ENCODE peak calls at places on chromosomes 3 and 15, in nine cellular contexts. One of them, this sample, is unnamed.

GRCh38 chr3:195821403-195822130 is 9.8 kb upstream of the MUC4 start:
- DNase-seq in NCI-H1105 treated with DMSO at 0.1 percent for 48 hours: no peak
- DNase-seq in neural crest cell: no peak
- DNase-seq in NT2/D1: no peak
- DNase-seq in iPS-NIHi11: no peak
- DNase-seq in stimulated activated naive CD8-positive, alpha-beta T cell treated with anti-CD3 and anti-CD28 coated beads, Interleukin-15, amount 100 ng/mL, for 72 hours: no peak
- DNase-seq in activated effector memory CD4-positive, alpha-beta T cell treated with Interleukin-2 at 50 U/mL for 16 hours: no peak
- DNase-seq in NAMALWA: no peak
- DNase-seq in NB4: no peak
- DNase-seq in this sample: no peak

GRCh38 chr15:52023169-52023922 is 4.3 kb downstream of the MAPK6 start:
- DNase-seq in NCI-H1105 treated with DMSO at 0.1 percent for 48 hours: no peak
- DNase-seq in neural crest cell: no peak
- DNase-seq in NT2/D1: no peak
- DNase-seq in iPS-NIHi11: no peak
- DNase-seq in stimulated activated naive CD8-positive, alpha-beta T cell treated with anti-CD3 and anti-CD28 coated beads, Interleukin-15, amount 100 ng/mL, for 72 hours: no peak
- DNase-seq in activated effector memory CD4-positive, alpha-beta T cell treated with Interleukin-2 at 50 U/mL for 16 hours: no peak
- DNase-seq in NAMALWA: no peak
- DNase-seq in NB4: no peak
- DNase-seq in this sample: no peak

GRCh38 chr3:193805448-193805847 is 212.4 kb downstream of the OPA1 start:
- DNase-seq in NCI-H1105 treated with DMSO at 0.1 percent for 48 hours: peak; percentile 98
- DNase-seq in neural crest cell: no peak
- DNase-seq in NT2/D1: no peak
- DNase-seq in iPS-NIHi11: peak; percentile 62
- DNase-seq in stimulated activated naive CD8-positive, alpha-beta T cell treated with anti-CD3 and anti-CD28 coated beads, Interleukin-15, amount 100 ng/mL, for 72 hours: no peak
- DNase-seq in activated effector memory CD4-positive, alpha-beta T cell treated with Interleukin-2 at 50 U/mL for 16 hours: no peak
- DNase-seq in NAMALWA: no peak
- DNase-seq in NB4: no peak
- DNase-seq in this sample: no peak

GRCh38 chr15:40420793-40421192 is 15.2 kb downstream of the IVD start:
- DNase-seq in NCI-H1105 treated with DMSO at 0.1 percent for 48 hours: peak; percentile 62
- DNase-seq in neural crest cell: no peak
- DNase-seq in NT2/D1: no peak
- DNase-seq in iPS-NIHi11: no peak
- DNase-seq in stimulated activated naive CD8-positive, alpha-beta T cell treated with anti-CD3 and anti-CD28 coated beads, Interleukin-15, amount 100 ng/mL, for 72 hours: no peak
- DNase-seq in activated effector memory CD4-positive, alpha-beta T cell treated with Interleukin-2 at 50 U/mL for 16 hours: no peak
- DNase-seq in NAMALWA: no peak
- DNase-seq in NB4: no peak
- DNase-seq in this sample: no peak

GRCh38 chr3:129263161-129263910 is 13.9 kb downstream of the COPG1 start:
- DNase-seq in NCI-H1105 treated with DMSO at 0.1 percent for 48 hours: no peak
- DNase-seq in neural crest cell: no peak
- DNase-seq in NT2/D1: no peak
- DNase-seq in iPS-NIHi11: no peak
- DNase-seq in stimulated activated naive CD8-positive, alpha-beta T cell treated with anti-CD3 and anti-CD28 coated beads, Interleukin-15, amount 100 ng/mL, for 72 hours: no peak
- DNase-seq in activated effector memory CD4-positive, alpha-beta T cell treated with Interleukin-2 at 50 U/mL for 16 hours: no peak
- DNase-seq in NAMALWA: no peak
- DNase-seq in NB4: no peak
- DNase-seq in this sample: no peak

GRCh38 chr15:38176155-38176554 is 76.5 kb upstream of the SPRED1 start:
- DNase-seq in NCI-H1105 treated with DMSO at 0.1 percent for 48 hours: no peak
- DNase-seq in neural crest cell: no peak
- DNase-seq in NT2/D1: no peak
- DNase-seq in iPS-NIHi11: no peak
- DNase-seq in stimulated activated naive CD8-positive, alpha-beta T cell treated with anti-CD3 and anti-CD28 coated beads, Interleukin-15, amount 100 ng/mL, for 72 hours: no peak
- DNase-seq in activated effector memory CD4-positive, alpha-beta T cell treated with Interleukin-2 at 50 U/mL for 16 hours: no peak
- DNase-seq in NAMALWA: no peak
- DNase-seq in NB4: peak; percentile 4
- DNase-seq in this sample: no peak

GRCh38 chr15:35311607-35312006 is 226.5 kb upstream of the NANOGP8 start:
- DNase-seq in NCI-H1105 treated with DMSO at 0.1 percent for 48 hours: no peak
- DNase-seq in neural crest cell: no peak
- DNase-seq in NT2/D1: no peak
- DNase-seq in iPS-NIHi11: no peak
- DNase-seq in stimulated activated naive CD8-positive, alpha-beta T cell treated with anti-CD3 and anti-CD28 coated beads, Interleukin-15, amount 100 ng/mL, for 72 hours: no peak
- DNase-seq in activated effector memory CD4-positive, alpha-beta T cell treated with Interleukin-2 at 50 U/mL for 16 hours: no peak
- DNase-seq in NAMALWA: no peak
- DNase-seq in NB4: no peak
- DNase-seq in this sample: no peak

GRCh38 chr3:194030372-194030771 is 105.6 kb upstream of the HES1 start:
- DNase-seq in NCI-H1105 treated with DMSO at 0.1 percent for 48 hours: peak; percentile 86
- DNase-seq in neural crest cell: no peak
- DNase-seq in NT2/D1: no peak
- DNase-seq in iPS-NIHi11: no peak
- DNase-seq in stimulated activated naive CD8-positive, alpha-beta T cell treated with anti-CD3 and anti-CD28 coated beads, Interleukin-15, amount 100 ng/mL, for 72 hours: no peak
- DNase-seq in activated effector memory CD4-positive, alpha-beta T cell treated with Interleukin-2 at 50 U/mL for 16 hours: no peak
- DNase-seq in NAMALWA: no peak
- DNase-seq in NB4: no peak
- DNase-seq in this sample: no peak

GRCh38 chr15:47384316-47384715 is 333.0 kb upstream of the SEMA6D start:
- DNase-seq in NCI-H1105 treated with DMSO at 0.1 percent for 48 hours: no peak
- DNase-seq in neural crest cell: no peak
- DNase-seq in NT2/D1: no peak
- DNase-seq in iPS-NIHi11: peak; percentile 35
- DNase-seq in stimulated activated naive CD8-positive, alpha-beta T cell treated with anti-CD3 and anti-CD28 coated beads, Interleukin-15, amount 100 ng/mL, for 72 hours: no peak
- DNase-seq in activated effector memory CD4-positive, alpha-beta T cell treated with Interleukin-2 at 50 U/mL for 16 hours: no peak
- DNase-seq in NAMALWA: no peak
- DNase-seq in NB4: peak; percentile 3
- DNase-seq in this sample: no peak

GRCh38 chr15:37765809-37766208 is 168.6 kb upstream of the TMCO5A start:
- DNase-seq in NCI-H1105 treated with DMSO at 0.1 percent for 48 hours: peak; percentile 17
- DNase-seq in neural crest cell: no peak
- DNase-seq in NT2/D1: no peak
- DNase-seq in iPS-NIHi11: no peak
- DNase-seq in stimulated activated naive CD8-positive, alpha-beta T cell treated with anti-CD3 and anti-CD28 coated beads, Interleukin-15, amount 100 ng/mL, for 72 hours: no peak
- DNase-seq in activated effector memory CD4-positive, alpha-beta T cell treated with Interleukin-2 at 50 U/mL for 16 hours: no peak
- DNase-seq in NAMALWA: no peak
- DNase-seq in NB4: peak; percentile 60
- DNase-seq in this sample: no peak

GRCh38 chr3:8713901-8714759 is 19.5 kb upstream of the CAV3 start:
- DNase-seq in NCI-H1105 treated with DMSO at 0.1 percent for 48 hours: no peak
- DNase-seq in neural crest cell: no peak
- DNase-seq in NT2/D1: peak; percentile 47
- DNase-seq in iPS-NIHi11: peak; percentile 82
- DNase-seq in stimulated activated naive CD8-positive, alpha-beta T cell treated with anti-CD3 and anti-CD28 coated beads, Interleukin-15, amount 100 ng/mL, for 72 hours: no peak
- DNase-seq in activated effector memory CD4-positive, alpha-beta T cell treated with Interleukin-2 at 50 U/mL for 16 hours: no peak
- DNase-seq in NAMALWA: peak; percentile 54
- DNase-seq in NB4: no peak
- DNase-seq in this sample: peak; percentile 86

GRCh38 chr3:8450618-8451017 is 51.0 kb upstream of the LMCD1 start:
- DNase-seq in NCI-H1105 treated with DMSO at 0.1 percent for 48 hours: no peak
- DNase-seq in neural crest cell: no peak
- DNase-seq in NT2/D1: no peak
- DNase-seq in iPS-NIHi11: no peak
- DNase-seq in stimulated activated naive CD8-positive, alpha-beta T cell treated with anti-CD3 and anti-CD28 coated beads, Interleukin-15, amount 100 ng/mL, for 72 hours: no peak
- DNase-seq in activated effector memory CD4-positive, alpha-beta T cell treated with Interleukin-2 at 50 U/mL for 16 hours: no peak
- DNase-seq in NAMALWA: no peak
- DNase-seq in NB4: no peak
- DNase-seq in this sample: no peak

GRCh38 chr3:37862712-37863551 is 1.3 kb downstream of the CTDSPL start:
- DNase-seq in NCI-H1105 treated with DMSO at 0.1 percent for 48 hours: no peak
- DNase-seq in neural crest cell: no peak
- DNase-seq in NT2/D1: no peak
- DNase-seq in iPS-NIHi11: no peak
- DNase-seq in stimulated activated naive CD8-positive, alpha-beta T cell treated with anti-CD3 and anti-CD28 coated beads, Interleukin-15, amount 100 ng/mL, for 72 hours: no peak
- DNase-seq in activated effector memory CD4-positive, alpha-beta T cell treated with Interleukin-2 at 50 U/mL for 16 hours: no peak
- DNase-seq in NAMALWA: no peak
- DNase-seq in NB4: peak; percentile 10
- DNase-seq in this sample: no peak

GRCh38 chr3:59675495-59675894 is 625.7 kb upstream of the CFAP20DC start:
- DNase-seq in NCI-H1105 treated with DMSO at 0.1 percent for 48 hours: no peak
- DNase-seq in neural crest cell: no peak
- DNase-seq in NT2/D1: no peak
- DNase-seq in iPS-NIHi11: no peak
- DNase-seq in stimulated activated naive CD8-positive, alpha-beta T cell treated with anti-CD3 and anti-CD28 coated beads, Interleukin-15, amount 100 ng/mL, for 72 hours: no peak
- DNase-seq in activated effector memory CD4-positive, alpha-beta T cell treated with Interleukin-2 at 50 U/mL for 16 hours: no peak
- DNase-seq in NAMALWA: no peak
- DNase-seq in NB4: no peak
- DNase-seq in this sample: no peak

GRCh38 chr15:92714071-92714456 is 58.5 kb upstream of the FAM174B start:
- DNase-seq in NCI-H1105 treated with DMSO at 0.1 percent for 48 hours: peak; percentile 34
- DNase-seq in neural crest cell: no peak
- DNase-seq in NT2/D1: peak; percentile 75
- DNase-seq in iPS-NIHi11: peak; percentile 48
- DNase-seq in stimulated activated naive CD8-positive, alpha-beta T cell treated with anti-CD3 and anti-CD28 coated beads, Interleukin-15, amount 100 ng/mL, for 72 hours: no peak
- DNase-seq in activated effector memory CD4-positive, alpha-beta T cell treated with Interleukin-2 at 50 U/mL for 16 hours: no peak
- DNase-seq in NAMALWA: no peak
- DNase-seq in NB4: peak; percentile 31
- DNase-seq in this sample: no peak

GRCh38 chr15:95368211-95368610 is 962.3 kb upstream of the NR2F2 start:
- DNase-seq in NCI-H1105 treated with DMSO at 0.1 percent for 48 hours: no peak
- DNase-seq in neural crest cell: no peak
- DNase-seq in NT2/D1: no peak
- DNase-seq in iPS-NIHi11: no peak
- DNase-seq in stimulated activated naive CD8-positive, alpha-beta T cell treated with anti-CD3 and anti-CD28 coated beads, Interleukin-15, amount 100 ng/mL, for 72 hours: no peak
- DNase-seq in activated effector memory CD4-positive, alpha-beta T cell treated with Interleukin-2 at 50 U/mL for 16 hours: no peak
- DNase-seq in NAMALWA: no peak
- DNase-seq in NB4: no peak
- DNase-seq in this sample: no peak

GRCh38 chr3:129070086-129070875 is 9.7 kb downstream of the GP9 start:
- DNase-seq in NCI-H1105 treated with DMSO at 0.1 percent for 48 hours: no peak
- DNase-seq in neural crest cell: no peak
- DNase-seq in NT2/D1: no peak
- DNase-seq in iPS-NIHi11: no peak
- DNase-seq in stimulated activated naive CD8-positive, alpha-beta T cell treated with anti-CD3 and anti-CD28 coated beads, Interleukin-15, amount 100 ng/mL, for 72 hours: no peak
- DNase-seq in activated effector memory CD4-positive, alpha-beta T cell treated with Interleukin-2 at 50 U/mL for 16 hours: no peak
- DNase-seq in NAMALWA: no peak
- DNase-seq in NB4: peak; percentile 25
- DNase-seq in this sample: no peak

GRCh38 chr3:180680097-180680430 is 775 bp upstream of the CCDC39 start:
- DNase-seq in NCI-H1105 treated with DMSO at 0.1 percent for 48 hours: peak; percentile 91
- DNase-seq in neural crest cell: peak; percentile 36
- DNase-seq in NT2/D1: peak; percentile 51
- DNase-seq in iPS-NIHi11: peak; percentile 54
- DNase-seq in stimulated activated naive CD8-positive, alpha-beta T cell treated with anti-CD3 and anti-CD28 coated beads, Interleukin-15, amount 100 ng/mL, for 72 hours: no peak
- DNase-seq in activated effector memory CD4-positive, alpha-beta T cell treated with Interleukin-2 at 50 U/mL for 16 hours: no peak
- DNase-seq in NAMALWA: peak; percentile 28
- DNase-seq in NB4: peak; percentile 2
- DNase-seq in this sample: no peak

GRCh38 chr3:124033360-124034015 is 41.6 kb upstream of the ROPN1 start:
- DNase-seq in NCI-H1105 treated with DMSO at 0.1 percent for 48 hours: peak; percentile 51
- DNase-seq in neural crest cell: no peak
- DNase-seq in NT2/D1: no peak
- DNase-seq in iPS-NIHi11: peak; percentile 68
- DNase-seq in stimulated activated naive CD8-positive, alpha-beta T cell treated with anti-CD3 and anti-CD28 coated beads, Interleukin-15, amount 100 ng/mL, for 72 hours: peak; percentile 19
- DNase-seq in activated effector memory CD4-positive, alpha-beta T cell treated with Interleukin-2 at 50 U/mL for 16 hours: no peak
- DNase-seq in NAMALWA: no peak
- DNase-seq in NB4: no peak
- DNase-seq in this sample: no peak

GRCh38 chr15:67303490-67304363 is 49.1 kb downstream of the IQCH start:
- DNase-seq in NCI-H1105 treated with DMSO at 0.1 percent for 48 hours: peak; percentile 57
- DNase-seq in neural crest cell: no peak
- DNase-seq in NT2/D1: peak; percentile 43
- DNase-seq in iPS-NIHi11: peak; percentile 33
- DNase-seq in stimulated activated naive CD8-positive, alpha-beta T cell treated with anti-CD3 and anti-CD28 coated beads, Interleukin-15, amount 100 ng/mL, for 72 hours: no peak
- DNase-seq in activated effector memory CD4-positive, alpha-beta T cell treated with Interleukin-2 at 50 U/mL for 16 hours: no peak
- DNase-seq in NAMALWA: peak; percentile 50
- DNase-seq in NB4: peak; percentile 39
- DNase-seq in this sample: no peak

GRCh38 chr15:52331490-52332240 is 36.1 kb upstream of the MYO5C start:
- DNase-seq in NCI-H1105 treated with DMSO at 0.1 percent for 48 hours: peak; percentile 7
- DNase-seq in neural crest cell: no peak
- DNase-seq in NT2/D1: no peak
- DNase-seq in iPS-NIHi11: peak; percentile 28
- DNase-seq in stimulated activated naive CD8-positive, alpha-beta T cell treated with anti-CD3 and anti-CD28 coated beads, Interleukin-15, amount 100 ng/mL, for 72 hours: peak; percentile 51
- DNase-seq in activated effector memory CD4-positive, alpha-beta T cell treated with Interleukin-2 at 50 U/mL for 16 hours: peak; percentile 39
- DNase-seq in NAMALWA: peak; percentile 81
- DNase-seq in NB4: peak; percentile 65
- DNase-seq in this sample: no peak

GRCh38 chr15:51736646-51737537 is 563 bp downstream of the LYSMD2 start:
- DNase-seq in NCI-H1105 treated with DMSO at 0.1 percent for 48 hours: peak; percentile 30
- DNase-seq in neural crest cell: peak; percentile 36
- DNase-seq in NT2/D1: no peak
- DNase-seq in iPS-NIHi11: peak; percentile 62
- DNase-seq in stimulated activated naive CD8-positive, alpha-beta T cell treated with anti-CD3 and anti-CD28 coated beads, Interleukin-15, amount 100 ng/mL, for 72 hours: peak; percentile 66
- DNase-seq in activated effector memory CD4-positive, alpha-beta T cell treated with Interleukin-2 at 50 U/mL for 16 hours: peak; percentile 53
- DNase-seq in NAMALWA: peak; percentile 75
- DNase-seq in NB4: peak; percentile 71
- DNase-seq in this sample: no peak

GRCh38 chr15:84633311-84634227 is 20.5 kb downstream of the WDR73 start:
- DNase-seq in NCI-H1105 treated with DMSO at 0.1 percent for 48 hours: peak; percentile 29
- DNase-seq in neural crest cell: peak; percentile 54
- DNase-seq in NT2/D1: no peak
- DNase-seq in iPS-NIHi11: peak; percentile 64
- DNase-seq in stimulated activated naive CD8-positive, alpha-beta T cell treated with anti-CD3 and anti-CD28 coated beads, Interleukin-15, amount 100 ng/mL, for 72 hours: peak; percentile 76
- DNase-seq in activated effector memory CD4-positive, alpha-beta T cell treated with Interleukin-2 at 50 U/mL for 16 hours: peak; percentile 59
- DNase-seq in NAMALWA: peak; percentile 66
- DNase-seq in NB4: peak; percentile 87
- DNase-seq in this sample: no peak

GRCh38 chr3:104526901-104527401 is 839.8 kb upstream of the ALCAM start:
- DNase-seq in NCI-H1105 treated with DMSO at 0.1 percent for 48 hours: no peak
- DNase-seq in neural crest cell: no peak
- DNase-seq in NT2/D1: no peak
- DNase-seq in iPS-NIHi11: no peak
- DNase-seq in stimulated activated naive CD8-positive, alpha-beta T cell treated with anti-CD3 and anti-CD28 coated beads, Interleukin-15, amount 100 ng/mL, for 72 hours: no peak
- DNase-seq in activated effector memory CD4-positive, alpha-beta T cell treated with Interleukin-2 at 50 U/mL for 16 hours: no peak
- DNase-seq in NAMALWA: peak; percentile 72
- DNase-seq in NB4: no peak
- DNase-seq in this sample: no peak

GRCh38 chr3:156811092-156811862 is 14.9 kb upstream of the LEKR1 start:
- DNase-seq in NCI-H1105 treated with DMSO at 0.1 percent for 48 hours: no peak
- DNase-seq in neural crest cell: no peak
- DNase-seq in NT2/D1: no peak
- DNase-seq in iPS-NIHi11: no peak
- DNase-seq in stimulated activated naive CD8-positive, alpha-beta T cell treated with anti-CD3 and anti-CD28 coated beads, Interleukin-15, amount 100 ng/mL, for 72 hours: no peak
- DNase-seq in activated effector memory CD4-positive, alpha-beta T cell treated with Interleukin-2 at 50 U/mL for 16 hours: no peak
- DNase-seq in NAMALWA: no peak
- DNase-seq in NB4: peak; percentile 38
- DNase-seq in this sample: no peak

GRCh38 chr3:194936091-194936490 is 250.4 kb downstream of the FAM43A start:
- DNase-seq in NCI-H1105 treated with DMSO at 0.1 percent for 48 hours: no peak
- DNase-seq in neural crest cell: no peak
- DNase-seq in NT2/D1: no peak
- DNase-seq in iPS-NIHi11: no peak
- DNase-seq in stimulated activated naive CD8-positive, alpha-beta T cell treated with anti-CD3 and anti-CD28 coated beads, Interleukin-15, amount 100 ng/mL, for 72 hours: no peak
- DNase-seq in activated effector memory CD4-positive, alpha-beta T cell treated with Interleukin-2 at 50 U/mL for 16 hours: no peak
- DNase-seq in NAMALWA: no peak
- DNase-seq in NB4: no peak
- DNase-seq in this sample: no peak